ENCODE peak calls at places on chromosomes 6 and 20, in six cellular contexts. R is GM12878, G is HepG2, U is K562, C is A549, Q is endothelial cell of umbilical vein. Y is an unnamed sample.

GRCh38 chr20:45592574-45593189 is 13.6 kb upstream of the WFDC8 start:
- DNase-seq in U (peak; percentile 27), Q (peak; percentile 13), G (peak; percentile 88), R (no peak), C (peak; percentile 25), Y (peak; percentile 85)

GRCh38 chr6:41805830-41806774 is 18.6 kb downstream of the TOMM6 start:
- DNase-seq in Q (no peak), G (no peak), R (no peak), U (no peak), C (no peak), Y (no peak)

GRCh38 chr6:21885101-21885500 is 291.6 kb downstream of the SOX4 start:
- DNase-seq in U (no peak), R (no peak), C (no peak), Q (no peak), G (no peak), Y (no peak)

GRCh38 chr6:18323935-18324707 is 59.8 kb upstream of the DEK start:
- DNase-seq in C (peak; percentile 47), R (no peak), Q (peak; percentile 69), U (peak; percentile 60), G (peak; percentile 54), Y (peak; percentile 53)

GRCh38 chr6:92887871-92888270 is 531.5 kb downstream of the EPHA7 start:
- DNase-seq in C (no peak), G (no peak), R (no peak), Q (no peak), U (no peak), Y (no peak)

GRCh38 chr6:86107985-86108384 is 465.3 kb upstream of the SYNCRIP start:
- DNase-seq in Q (no peak), R (no peak), G (no peak), C (no peak), U (no peak), Y (no peak)

GRCh38 chr20:15033269-15033668 is 695.9 kb upstream of the FLRT3 start:
- DNase-seq in Q (no peak), U (no peak), R (no peak), C (no peak), G (no peak), Y (no peak)

GRCh38 chr6:145815875-145816274 is 1.3 kb upstream of the FBXO30 start:
- DNase-seq in R (no peak), Q (no peak), U (no peak), G (no peak), C (no peak), Y (peak; percentile 25)

GRCh38 chr20:56978475-56978874 is 288.0 kb downstream of the BMP7 start:
- DNase-seq in Q (no peak), R (no peak), G (no peak), C (no peak), U (no peak), Y (no peak)

GRCh38 chr20:32727663-32728062 is 15.6 kb downstream of the COMMD7 start:
- DNase-seq in Q (no peak), G (no peak), R (no peak), C (no peak), U (no peak), Y (no peak)

GRCh38 chr6:88376759-88377387 is 210.7 kb upstream of the CNR1 start:
- DNase-seq in R (no peak), U (no peak), G (no peak), Q (peak; percentile 73), C (no peak), Y (no peak)

GRCh38 chr6:142300758-142301251 is 1.0 kb upstream of the ADGRG6 start:
- DNase-seq in U (no peak), R (no peak), Q (peak; percentile 93), G (peak; percentile 52), C (peak; percentile 12), Y (no peak)

GRCh38 chr6:56482525-56482924 is 160.2 kb downstream of the DST start:
- DNase-seq in C (no peak), Q (no peak), R (no peak), U (no peak), G (peak; percentile 90), Y (no peak)

GRCh38 chr6:123764717-123765116 is 38.9 kb upstream of the NKAIN2 start:
- DNase-seq in Q (no peak), U (no peak), C (no peak), G (no peak), R (no peak), Y (no peak)

GRCh38 chr6:3019065-3019464 is 19.4 kb downstream of the NQO2 start:
- DNase-seq in Q (no peak), C (no peak), U (no peak), R (no peak), G (no peak), Y (no peak)

GRCh38 chr6:40753939-40754448 is 166.8 kb upstream of the LRFN2 start:
- DNase-seq in R (no peak), U (no peak), G (no peak), C (no peak), Q (no peak), Y (no peak)

GRCh38 chr6:40755046-40755681 is 168.0 kb upstream of the LRFN2 start:
- DNase-seq in U (no peak), C (no peak), Q (no peak), R (no peak), G (no peak), Y (no peak)

GRCh38 chr6:40754481-40755045 is 167.4 kb upstream of the LRFN2 start:
- DNase-seq in R (no peak), Q (no peak), G (no peak), U (no peak), C (no peak), Y (no peak)

GRCh38 chr6:40753048-40753447 is 165.9 kb upstream of the LRFN2 start:
- DNase-seq in U (no peak), G (no peak), Q (no peak), R (no peak), C (no peak), Y (no peak)

DNA sequence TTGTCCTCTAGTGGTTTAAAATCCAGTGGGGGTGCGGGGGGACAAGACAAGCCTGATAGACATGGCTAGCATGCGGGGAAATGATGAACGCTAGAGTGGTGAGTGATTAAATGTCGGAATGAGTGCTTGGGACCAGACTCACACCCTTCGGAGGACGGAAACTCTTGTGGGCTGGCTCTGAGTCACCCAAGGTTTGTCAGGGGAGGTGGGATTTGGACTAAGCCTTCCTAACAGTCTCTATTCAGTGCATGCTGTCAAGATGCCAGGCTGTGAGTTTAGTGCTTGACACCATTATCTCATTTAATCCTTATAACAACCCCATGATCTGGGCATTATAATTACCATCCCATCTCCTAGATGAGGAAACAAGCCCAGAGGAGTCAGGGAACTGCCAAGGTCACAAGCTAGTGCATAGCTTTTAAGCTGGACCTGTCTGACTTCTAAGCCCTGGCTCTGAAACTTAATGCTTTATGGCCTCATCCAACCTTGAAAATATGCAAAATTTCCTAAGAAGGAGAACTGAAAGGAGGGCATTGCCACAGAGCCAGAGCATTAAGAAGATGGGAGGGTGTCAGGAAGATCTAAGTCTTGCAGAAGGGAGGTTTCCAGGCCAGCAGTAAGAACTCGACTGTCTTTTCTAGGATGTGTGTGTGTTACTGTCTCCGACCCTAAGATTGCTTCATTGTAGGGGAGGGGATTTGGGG is 168.7 kb upstream of the LRFN2 start:
- DNase-seq in U (no peak), G (no peak), C (no peak), R (peak; percentile 8), Q (no peak), Y (no peak)
- H3K4me3 ChIP-seq in U (no peak overlapping the region), G (no peak overlapping the region), C (no peak overlapping the region), R (no peak overlapping the region), Q (no peak overlapping the region), Y (no peak overlapping the region)

GRCh38 chr20:41247523-41248370 is 69.8 kb downstream of the ZHX3 start:
- DNase-seq in G (no peak), C (no peak), Q (peak; percentile 33), R (no peak), U (no peak), Y (peak; percentile 25)
- TF ChIP-seq MYC in G (no peak), C (no peak), Q (no peak), R (no peak), U (no peak), Y (no peak)

GRCh38 chr20:62025832-62026563 is 39.7 kb downstream of the TAF4 start:
- DNase-seq in Q (peak; percentile 78), U (peak; percentile 60), C (no peak), G (peak; percentile 30), R (no peak), Y (peak; percentile 85)
- TF ChIP-seq CTCF in Q (peak; percentile 65), U (peak; percentile 81), C (no peak), G (peak; percentile 47), R (no peak), Y (peak; percentile 74)

DNA sequence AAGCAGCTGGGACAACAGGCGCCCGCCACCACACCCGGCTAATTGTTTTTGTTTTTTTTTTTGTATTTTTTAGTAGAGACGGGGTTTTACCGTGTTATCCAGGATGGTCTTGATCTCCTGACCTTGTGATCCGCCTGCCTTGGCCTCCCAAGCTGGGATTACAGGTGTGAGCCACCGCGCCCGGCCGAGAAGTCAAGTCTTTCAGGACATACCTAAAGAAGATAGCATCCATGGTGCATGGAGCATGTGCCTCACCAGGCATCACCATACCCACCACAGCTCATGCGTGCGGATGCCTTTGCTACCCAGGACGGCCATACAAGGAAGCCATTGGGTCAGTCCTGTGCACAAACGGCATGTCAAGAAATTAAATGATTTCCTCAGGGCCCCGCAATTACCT is 60.8 kb downstream of the DACT2 start:
- DNase-seq in R (no peak), Q (no peak), C (no peak), G (no peak), U (no peak), Y (no peak)
- H3K4me3 ChIP-seq in R (no peak overlapping the region), Q (no peak overlapping the region), C (no peak overlapping the region), G (no peak overlapping the region), U (no peak overlapping the region), Y (no peak overlapping the region)

GRCh38 chr6:139186242-139186641 is 51.4 kb downstream of the HECA start:
- DNase-seq in G (no peak), U (no peak), Q (no peak), C (no peak), R (no peak), Y (no peak)

GRCh38 chr6:139187489-139187888 is 52.6 kb downstream of the HECA start:
- DNase-seq in R (no peak), Q (no peak), U (no peak), C (no peak), G (no peak), Y (no peak)

GRCh38 chr6:139194740-139195139 is 59.9 kb downstream of the HECA start:
- DNase-seq in C (no peak), U (no peak), Q (no peak), R (no peak), G (no peak), Y (no peak)

GRCh38 chr6:139184050-139184826 is 49.4 kb downstream of the HECA start:
- DNase-seq in R (no peak), G (no peak), Q (no peak), U (no peak), C (no peak), Y (no peak)

DNA sequence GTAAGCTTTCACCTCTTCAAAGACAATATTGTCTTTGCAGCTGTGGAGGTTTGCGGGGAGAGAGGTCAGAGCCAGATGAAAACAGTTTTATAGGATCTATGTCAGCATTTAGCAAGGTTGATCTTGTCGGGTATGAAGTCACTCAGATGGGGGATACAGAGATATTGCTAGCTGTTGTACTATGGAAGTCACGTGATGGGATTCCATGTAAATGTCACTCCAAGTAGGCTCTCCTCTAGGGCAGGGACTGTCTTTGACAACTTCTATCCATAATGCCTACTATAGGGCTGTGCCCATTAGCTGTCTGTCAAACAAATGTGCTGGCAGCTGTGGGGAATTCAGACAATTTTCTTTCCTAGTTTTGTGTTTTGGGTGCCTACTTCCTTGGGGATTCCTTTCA is 54.8 kb downstream of the HECA start:
- DNase-seq in G (no peak), Q (no peak), R (no peak), C (no peak), U (no peak), Y (no peak)
- TF ChIP-seq MYC in G (no peak), Q (no peak), R (no peak), C (no peak), U (no peak), Y (no peak)